ENCODE peak calls at places on chromosomes 13 and 19, in four cellular contexts. One of them, this sample, is unnamed. For H3K36me3 and H3K27me3, the result is how much of the 10 kb centered on the place peaks cover.

GRCh38 chr13:111156421-111156820 is 41.3 kb downstream of the ARHGEF7 start:
- DNase-seq in suprapubic skin: no peak
- DNase-seq in fibroblast of lung: peak
- DNase-seq in body of pancreas: no peak
- DNase-seq in this sample: no peak

GRCh38 chr13:26050568-26051230 is 1.1 kb downstream of the SHISA2 start:
- DNase-seq in fibroblast of lung: peak
- DNase-seq in suprapubic skin: no peak
- DNase-seq in body of pancreas: peak
- DNase-seq in this sample: no peak

GRCh38 chr13:46211116-46211515 is 612 bp upstream of the LRRC63 start:
- DNase-seq in fibroblast of lung: peak
- DNase-seq in body of pancreas: no peak
- DNase-seq in suprapubic skin: no peak
- DNase-seq in this sample: no peak

GRCh38 chr19:30664358-30665058 is 292.3 kb downstream of the ZNF536 start:
- DNase-seq in fibroblast of lung: no peak
- DNase-seq in suprapubic skin: no peak
- DNase-seq in body of pancreas: peak
- DNase-seq in this sample: peak

GRCh38 chr19:900302-901111 is 7.2 kb downstream of the RNU6-9 start:
- DNase-seq in fibroblast of lung: no peak
- DNase-seq in suprapubic skin: no peak
- DNase-seq in body of pancreas: no peak
- DNase-seq in this sample: no peak

GRCh38 chr19:31350033-31350692 is 927 bp upstream of the TSHZ3 start:
- DNase-seq in suprapubic skin: no peak
- DNase-seq in fibroblast of lung: no peak
- DNase-seq in body of pancreas: no peak
- DNase-seq in this sample: no peak

GRCh38 chr19:18436651-18437478 is 1.1 kb downstream of the ISYNA1 start:
- DNase-seq in body of pancreas: peak
- DNase-seq in fibroblast of lung: peak
- DNase-seq in suprapubic skin: no peak
- DNase-seq in this sample: peak

GRCh38 chr13:91017031-91017668 is 330.3 kb upstream of the MIR17HG start:
- DNase-seq in suprapubic skin: no peak
- DNase-seq in fibroblast of lung: peak
- DNase-seq in body of pancreas: peak
- DNase-seq in this sample: peak

GRCh38 chr13:39976481-39976880 is 321.0 kb downstream of the COG6 start:
- DNase-seq in suprapubic skin: no peak
- DNase-seq in body of pancreas: no peak
- DNase-seq in fibroblast of lung: no peak
- DNase-seq in this sample: no peak

GRCh38 chr19:14505488-14506239 is 9.7 kb upstream of the GIPC1 start:
- DNase-seq in fibroblast of lung: peak
- DNase-seq in suprapubic skin: no peak
- DNase-seq in body of pancreas: peak
- DNase-seq in this sample: peak

GRCh38 chr19:8148088-8148409 is 1.3 kb downstream of the FBN3 start:
- DNase-seq in suprapubic skin: no peak
- DNase-seq in fibroblast of lung: no peak
- DNase-seq in body of pancreas: no peak
- DNase-seq in this sample: no peak

GRCh38 chr13:48562296-48563066 is 29.6 kb upstream of the RCBTB2 start:
- DNase-seq in suprapubic skin: no peak
- DNase-seq in fibroblast of lung: peak
- DNase-seq in body of pancreas: no peak
- DNase-seq in this sample: no peak

GRCh38 chr13:27851049-27851448 is 58.8 kb downstream of the GSX1 start:
- DNase-seq in suprapubic skin: no peak
- DNase-seq in fibroblast of lung: no peak
- DNase-seq in body of pancreas: no peak
- DNase-seq in this sample: no peak

GRCh38 chr13:113305208-113305607 is 8.2 kb downstream of the LAMP1 start:
- DNase-seq in fibroblast of lung: peak
- DNase-seq in body of pancreas: no peak
- DNase-seq in suprapubic skin: no peak
- DNase-seq in this sample: peak

GRCh38 chr13:48158915-48159314 is 64.0 kb upstream of the MED4 start:
- DNase-seq in suprapubic skin: no peak
- DNase-seq in fibroblast of lung: no peak
- DNase-seq in body of pancreas: peak
- DNase-seq in this sample: no peak

GRCh38 chr19:1264801-1265610 is 4.1 kb upstream of the CIRBP start:
- DNase-seq in body of pancreas: peak
- DNase-seq in fibroblast of lung: peak
- DNase-seq in suprapubic skin: no peak
- DNase-seq in this sample: peak

GRCh38 chr19:36950335-36951119 is 34.4 kb downstream of the ZNF568 start:
- DNase-seq in fibroblast of lung: no peak
- DNase-seq in body of pancreas: no peak
- DNase-seq in suprapubic skin: no peak
- DNase-seq in this sample: no peak

GRCh38 chr13:114284680-114285079 is 3.3 kb downstream of the UPF3A start:
- DNase-seq in body of pancreas: no peak
- DNase-seq in fibroblast of lung: no peak
- DNase-seq in suprapubic skin: no peak
- DNase-seq in this sample: no peak

GRCh38 chr19:8484331-8484894 is 18.0 kb downstream of the PRAM1 start:
- DNase-seq in suprapubic skin: no peak
- DNase-seq in fibroblast of lung: no peak
- DNase-seq in body of pancreas: no peak
- DNase-seq in this sample: no peak

GRCh38 chr13:99063952-99064351 is 86.1 kb upstream of the DOCK9 start:
- DNase-seq in suprapubic skin: no peak
- DNase-seq in body of pancreas: no peak
- DNase-seq in fibroblast of lung: no peak
- DNase-seq in this sample: no peak

GRCh38 chr13:38202730-38203129 is 146.9 kb upstream of the UFM1 start:
- DNase-seq in suprapubic skin: no peak
- DNase-seq in body of pancreas: no peak
- DNase-seq in fibroblast of lung: peak
- DNase-seq in this sample: no peak

GRCh38 chr19:30228113-30228725 is 144.0 kb upstream of the ZNF536 start:
- DNase-seq in body of pancreas: no peak
- DNase-seq in suprapubic skin: no peak
- DNase-seq in fibroblast of lung: no peak
- DNase-seq in this sample: no peak

GRCh38 chr13:33494596-33495214 is 209.2 kb upstream of the STARD13 start:
- DNase-seq in body of pancreas: no peak
- DNase-seq in suprapubic skin: no peak
- DNase-seq in fibroblast of lung: peak
- DNase-seq in this sample: peak

GRCh38 chr19:44529541-44529940 is at the start of gene CEACAM20:
- DNase-seq in body of pancreas: no peak
- DNase-seq in suprapubic skin: no peak
- DNase-seq in fibroblast of lung: no peak
- DNase-seq in this sample: no peak

GRCh38 chr19:44532819-44533218 is 3.3 kb upstream of the CEACAM20 start:
- DNase-seq in fibroblast of lung: no peak
- DNase-seq in body of pancreas: no peak
- DNase-seq in suprapubic skin: no peak
- DNase-seq in this sample: no peak

GRCh38 chr19:44527554-44527953 is 1.9 kb downstream of the CEACAM20 start:
- DNase-seq in fibroblast of lung: no peak
- DNase-seq in body of pancreas: no peak
- DNase-seq in suprapubic skin: no peak
- DNase-seq in this sample: no peak

GRCh38 chr19:44525721-44526430 is 3.6 kb downstream of the CEACAM20 start:
- DNase-seq in suprapubic skin: no peak
- DNase-seq in body of pancreas: no peak
- DNase-seq in fibroblast of lung: no peak
- DNase-seq in this sample: no peak

DNA sequence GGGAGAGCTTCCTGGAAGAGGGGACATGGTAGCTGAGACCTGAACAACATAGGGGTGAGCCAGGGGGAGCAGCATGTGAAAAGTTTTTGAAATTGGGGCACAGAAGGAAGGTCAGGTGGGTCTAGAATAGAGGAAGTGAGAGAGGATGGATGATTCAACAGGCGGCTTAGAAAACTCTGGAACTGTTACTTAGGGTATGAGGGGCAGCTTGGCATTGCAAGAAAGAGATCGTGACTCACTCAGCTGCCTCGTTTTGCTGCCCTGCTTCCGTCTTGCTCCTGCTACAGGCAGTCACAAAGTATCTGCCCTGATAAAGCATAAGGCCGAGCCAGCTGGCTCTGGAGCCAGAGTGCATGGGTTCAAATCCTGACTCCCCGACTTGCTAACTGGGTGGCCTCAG is 1.3 kb upstream of the CEACAM20 start:
- DNase-seq in fibroblast of lung: peak
- DNase-seq in body of pancreas: no peak
- DNase-seq in suprapubic skin: no peak
- DNase-seq in this sample: peak
- H3K36me3 ChIP-seq in fibroblast of lung: under half
- H3K36me3 ChIP-seq in body of pancreas: under half
- H3K36me3 ChIP-seq in suprapubic skin: under half
- H3K36me3 ChIP-seq in this sample: under half

GRCh38 chr13:79675931-79676658 is 195.1 kb downstream of the NDFIP2 start:
- DNase-seq in suprapubic skin: no peak
- DNase-seq in fibroblast of lung: no peak
- DNase-seq in body of pancreas: peak
- DNase-seq in this sample: no peak
- TF ChIP-seq CTCF in suprapubic skin: no peak
- TF ChIP-seq CTCF in fibroblast of lung: no peak
- TF ChIP-seq CTCF in body of pancreas: no peak
- TF ChIP-seq CTCF in this sample: no peak

DNA sequence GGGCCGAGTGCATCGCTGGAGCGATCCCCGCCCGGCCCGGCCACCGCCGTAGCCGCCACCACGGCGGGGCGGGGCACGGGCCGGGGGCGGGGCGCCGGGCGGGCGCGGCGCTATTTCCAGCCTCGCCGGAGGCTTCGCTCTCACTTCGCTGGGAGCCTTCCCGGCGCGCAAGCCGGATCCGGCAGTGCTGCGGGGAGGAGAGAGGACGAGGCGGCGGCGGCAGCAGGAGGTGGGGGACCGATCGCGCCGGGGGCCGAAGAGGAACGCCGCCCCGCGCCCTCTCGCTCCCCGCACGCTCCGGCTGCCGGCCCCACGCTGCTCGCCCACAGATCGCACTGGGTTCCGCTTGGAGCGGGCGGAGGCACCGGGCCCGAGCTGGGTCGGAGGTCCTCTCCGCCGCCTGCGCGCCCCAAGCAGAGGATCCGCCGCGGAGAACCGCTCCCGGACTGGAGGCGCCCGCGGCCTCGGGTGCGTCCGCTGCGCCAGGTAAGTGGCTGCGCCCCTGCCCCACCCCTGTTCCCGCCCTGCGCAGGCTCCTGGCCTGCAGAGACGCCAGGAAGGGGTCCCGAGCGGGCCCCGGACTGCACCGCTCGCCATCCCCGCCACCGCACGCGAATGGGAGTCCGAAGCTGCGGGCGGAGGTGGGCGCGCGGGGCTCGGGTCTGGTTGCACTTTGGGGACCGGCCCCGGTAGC is at the start of gene CHST8:
- DNase-seq in body of pancreas: peak
- DNase-seq in suprapubic skin: no peak
- DNase-seq in fibroblast of lung: peak
- DNase-seq in this sample: no peak
- H3K27me3 ChIP-seq in body of pancreas: under half
- H3K27me3 ChIP-seq in suprapubic skin: half or more
- H3K27me3 ChIP-seq in fibroblast of lung: under half
- H3K27me3 ChIP-seq in this sample: half or more

GRCh38 chr19:12581100-12581499 is 29.5 kb downstream of the ZNF490 start:
- DNase-seq in body of pancreas: no peak
- DNase-seq in fibroblast of lung: no peak
- DNase-seq in suprapubic skin: no peak
- DNase-seq in this sample: no peak
- H3K36me3 ChIP-seq in body of pancreas: under half
- H3K36me3 ChIP-seq in fibroblast of lung: under half
- H3K36me3 ChIP-seq in suprapubic skin: half or more
- H3K36me3 ChIP-seq in this sample: under half

GRCh38 chr19:4241824-4242430 is 5.0 kb upstream of the YJU2 start:
- DNase-seq in body of pancreas: no peak
- DNase-seq in fibroblast of lung: no peak
- DNase-seq in suprapubic skin: no peak
- DNase-seq in this sample: no peak
- TF ChIP-seq CTCF in body of pancreas: no peak
- TF ChIP-seq CTCF in fibroblast of lung: no peak
- TF ChIP-seq CTCF in suprapubic skin: no peak
- TF ChIP-seq CTCF in this sample: no peak

GRCh38 chr13:83878691-83879410 is 3.4 kb downstream of the SLITRK1 start:
- DNase-seq in body of pancreas: no peak
- DNase-seq in suprapubic skin: no peak
- DNase-seq in fibroblast of lung: no peak
- DNase-seq in this sample: no peak

GRCh38 chr13:83879431-83880171 is 2.7 kb downstream of the SLITRK1 start:
- DNase-seq in suprapubic skin: no peak
- DNase-seq in fibroblast of lung: peak
- DNase-seq in body of pancreas: peak
- DNase-seq in this sample: no peak

GRCh38 chr13:83876546-83876945 is 5.7 kb downstream of the SLITRK1 start:
- DNase-seq in suprapubic skin: no peak
- DNase-seq in body of pancreas: no peak
- DNase-seq in fibroblast of lung: no peak
- DNase-seq in this sample: no peak

GRCh38 chr13:83880275-83881027 is 1.8 kb downstream of the SLITRK1 start:
- DNase-seq in fibroblast of lung: no peak
- DNase-seq in body of pancreas: peak
- DNase-seq in suprapubic skin: no peak
- DNase-seq in this sample: no peak

DNA sequence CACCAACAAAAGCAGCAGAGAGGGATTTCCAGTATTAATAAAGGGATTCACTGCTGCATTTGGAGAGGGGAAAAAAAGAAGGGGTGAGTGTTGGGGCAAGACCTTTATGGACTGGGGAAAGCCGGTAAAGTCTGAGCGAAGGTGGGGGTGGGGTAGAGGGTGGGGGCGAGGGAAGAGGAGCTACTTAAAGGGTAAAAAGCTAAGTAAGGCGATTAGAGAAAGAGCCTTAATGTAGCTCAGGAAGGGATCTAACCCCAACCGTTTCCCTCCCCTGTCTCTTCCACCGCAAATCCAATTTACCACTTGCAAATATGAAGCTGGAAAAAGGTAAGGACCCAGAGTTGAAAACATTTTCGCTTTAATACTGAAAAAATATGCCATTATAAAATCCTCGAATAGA is 4.4 kb downstream of the SLITRK1 start:
- DNase-seq in body of pancreas: no peak
- DNase-seq in suprapubic skin: no peak
- DNase-seq in fibroblast of lung: no peak
- DNase-seq in this sample: no peak
- H3K27me3 ChIP-seq in body of pancreas: under half
- H3K27me3 ChIP-seq in suprapubic skin: under half
- H3K27me3 ChIP-seq in fibroblast of lung: under half
- H3K27me3 ChIP-seq in this sample: under half

DNA sequence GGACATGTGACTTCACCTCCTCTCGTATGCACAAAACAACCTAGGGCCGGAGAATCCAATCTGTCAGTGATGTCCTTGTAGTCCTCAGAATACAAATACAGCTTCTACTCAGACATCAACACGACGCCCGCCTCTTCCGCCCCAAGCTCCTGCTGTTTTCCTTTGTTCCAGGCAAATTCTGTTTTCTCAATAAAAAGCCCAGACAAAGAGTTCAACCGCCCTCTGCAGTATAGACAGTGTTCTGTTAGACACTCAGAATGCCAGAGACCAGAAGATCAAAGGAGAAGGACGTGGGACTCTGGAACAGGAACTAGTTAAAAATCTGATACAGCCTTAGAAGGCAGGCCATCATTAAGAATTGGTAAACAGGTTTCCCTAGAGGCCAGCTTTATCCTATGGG is 42.0 kb upstream of the GGACT start:
- DNase-seq in suprapubic skin: no peak
- DNase-seq in body of pancreas: no peak
- DNase-seq in fibroblast of lung: no peak
- DNase-seq in this sample: no peak
- H3K36me3 ChIP-seq in suprapubic skin: half or more
- H3K36me3 ChIP-seq in body of pancreas: under half
- H3K36me3 ChIP-seq in fibroblast of lung: under half
- H3K36me3 ChIP-seq in this sample: under half